ENCODE peak calls at places on chromosome 10, in ten cellular contexts. O is activated T-cell treated with anti-CD3 and anti-CD28 coated beads for 1 hour, I is Daoy, E is nucleus accumbens, L is prostate gland, M is NCI-H1105, B is posterior cingulate gyrus, Q is pons, F is HL-60, S is EL. T is an unnamed sample.

GRCh38 chr10:117663750-117664149 is 121.2 kb downstream of the EMX2 start:
- DNase-seq in O (no peak), I (peak), E (no peak), L (no peak), M (no peak), B (no peak), Q (no peak), F (no peak), S (peak), T (peak)

GRCh38 chr10:88379575-88379974 is 203.5 kb downstream of the RNLS start:
- DNase-seq in O (no peak), I (peak), E (no peak), L (no peak), M (no peak), B (no peak), Q (no peak), F (no peak), S (peak), T (peak)

GRCh38 chr10:92110039-92110794 is 180.7 kb downstream of the CPEB3 start:
- DNase-seq in O (no peak), I (peak), E (no peak), L (no peak), M (no peak), B (no peak), Q (no peak), F (no peak), S (peak), T (no peak)

GRCh38 chr10:65470986-65471385 is 1454.8 kb upstream of the LRRTM3 start:
- DNase-seq in O (no peak), I (no peak), E (no peak), L (no peak), M (no peak), B (no peak), Q (no peak), F (no peak), S (no peak), T (no peak)

GRCh38 chr10:129853236-129853946 is 110.7 kb downstream of the EBF3 start:
- DNase-seq in O (no peak), I (no peak), E (no peak), L (no peak), M (no peak), B (no peak), Q (peak), F (no peak), S (no peak), T (no peak)

GRCh38 chr10:110862961-110863360 is 8.8 kb upstream of the PDCD4 start:
- DNase-seq in O (no peak), I (no peak), E (no peak), L (no peak), M (no peak), B (no peak), Q (no peak), F (no peak), S (no peak), T (no peak)

GRCh38 chr10:91590904-91591791 is 41.7 kb downstream of the PPP1R3C start:
- DNase-seq in O (no peak), I (peak), E (no peak), L (no peak), M (peak), B (no peak), Q (no peak), F (no peak), S (peak), T (no peak)

GRCh38 chr10:103802637-103803353 is 52.6 kb downstream of the SH3PXD2A start:
- DNase-seq in O (no peak), I (no peak), E (no peak), L (no peak), M (no peak), B (no peak), Q (no peak), F (no peak), S (no peak), T (no peak)

GRCh38 chr10:60964257-60965235 is 20.6 kb upstream of the RHOBTB1 start:
- DNase-seq in O (no peak), I (peak), E (peak), L (peak), M (peak), B (peak), Q (peak), F (no peak), S (peak), T (peak)

GRCh38 chr10:65907199-65907712 is 1018.6 kb upstream of the LRRTM3 start:
- DNase-seq in O (no peak), I (no peak), E (no peak), L (no peak), M (no peak), B (no peak), Q (no peak), F (no peak), S (no peak), T (no peak)

GRCh38 chr10:110267246-110267645 is 37.5 kb downstream of the SMNDC1 start:
- DNase-seq in O (no peak), I (no peak), E (no peak), L (no peak), M (no peak), B (no peak), Q (no peak), F (no peak), S (no peak), T (no peak)

GRCh38 chr10:106167946-106168345 is 996.6 kb downstream of the SORCS1 start:
- DNase-seq in O (no peak), I (no peak), E (no peak), L (no peak), M (no peak), B (no peak), Q (no peak), F (no peak), S (no peak), T (no peak)

GRCh38 chr10:50614444-50615137 is 9.2 kb downstream of the SGMS1 start:
- DNase-seq in O (no peak), I (no peak), E (no peak), L (no peak), M (no peak), B (no peak), Q (no peak), F (no peak), S (no peak), T (no peak)

GRCh38 chr10:29519670-29520069 is 115.1 kb downstream of the SVIL start:
- DNase-seq in O (no peak), I (no peak), E (no peak), L (no peak), M (no peak), B (no peak), Q (no peak), F (no peak), S (no peak), T (no peak)

GRCh38 chr10:89535185-89536012 is at the start of gene SLC16A12:
- DNase-seq in O (no peak), I (peak), E (no peak), L (no peak), M (no peak), B (no peak), Q (no peak), F (no peak), S (peak), T (no peak)